ENCODE peak calls at places on chromosomes 6 and 20, in six cellular contexts. Q is bronchial epithelial cell, I is pancreas, Y is fibroblast of mammary gland, A is MCF 10A, L is neural progenitor cell. M is an unnamed sample.

GRCh38 chr6:24495516-24495847 is 713 bp downstream of the ALDH5A1 start:
- DNase-seq in Q (peak), I (peak), Y (peak), A (no peak), L (peak), M (no peak)

GRCh38 chr20:13788167-13788834 is 3.5 kb downstream of the NDUFAF5 start:
- DNase-seq in Q (peak), I (peak), Y (peak), A (peak), L (peak), M (peak)

GRCh38 chr20:42544926-42545325 is 644.8 kb downstream of the PTPRT start:
- DNase-seq in Q (no peak), I (peak), Y (no peak), A (no peak), L (no peak), M (no peak)

GRCh38 chr20:62363920-62364851 is 2.9 kb downstream of the LAMA5 start:
- DNase-seq in Q (no peak), I (no peak), Y (no peak), A (peak), L (peak), M (no peak)

GRCh38 chr6:123803862-123804681 is at the start of gene NKAIN2:
- DNase-seq in Q (no peak), I (peak), Y (no peak), A (no peak), L (peak), M (no peak)

GRCh38 chr20:237479-237878 is 10.4 kb downstream of the DEFB129 start:
- DNase-seq in Q (no peak), I (no peak), Y (no peak), A (no peak), L (no peak), M (no peak)

GRCh38 chr6:118284736-118285360 is 263.2 kb upstream of the PLN start:
- DNase-seq in Q (no peak), I (no peak), Y (peak), A (peak), L (no peak), M (no peak)

GRCh38 chr6:72636215-72636614 is 14.4 kb downstream of the KCNQ5 start:
- DNase-seq in Q (no peak), I (no peak), Y (no peak), A (no peak), L (no peak), M (no peak)

GRCh38 chr6:26157150-26157837 is 70.1 kb downstream of the HFE start:
- DNase-seq in Q (peak), I (no peak), Y (no peak), A (peak), L (peak), M (no peak)

GRCh38 chr6:141199074-141199473 is 933.7 kb upstream of the GJE1 start:
- DNase-seq in Q (no peak), I (no peak), Y (peak), A (no peak), L (peak), M (no peak)

GRCh38 chr20:6466065-6466810 is 301.2 kb upstream of the BMP2 start:
- DNase-seq in Q (peak), I (no peak), Y (no peak), A (peak), L (no peak), M (no peak)

GRCh38 chr20:61623451-61623850 is 371.4 kb downstream of the CDH4 start:
- DNase-seq in Q (no peak), I (no peak), Y (no peak), A (no peak), L (no peak), M (no peak)

GRCh38 chr6:563863-564262 is 93.0 kb downstream of the HUS1B start:
- DNase-seq in Q (no peak), I (no peak), Y (no peak), A (no peak), L (no peak), M (no peak)

GRCh38 chr6:562052-562676 is 94.7 kb downstream of the HUS1B start:
- DNase-seq in Q (no peak), I (no peak), Y (no peak), A (no peak), L (no peak), M (no peak)

GRCh38 chr6:558959-559358 is 97.9 kb downstream of the HUS1B start:
- DNase-seq in Q (no peak), I (no peak), Y (no peak), A (no peak), L (no peak), M (no peak)

DNA sequence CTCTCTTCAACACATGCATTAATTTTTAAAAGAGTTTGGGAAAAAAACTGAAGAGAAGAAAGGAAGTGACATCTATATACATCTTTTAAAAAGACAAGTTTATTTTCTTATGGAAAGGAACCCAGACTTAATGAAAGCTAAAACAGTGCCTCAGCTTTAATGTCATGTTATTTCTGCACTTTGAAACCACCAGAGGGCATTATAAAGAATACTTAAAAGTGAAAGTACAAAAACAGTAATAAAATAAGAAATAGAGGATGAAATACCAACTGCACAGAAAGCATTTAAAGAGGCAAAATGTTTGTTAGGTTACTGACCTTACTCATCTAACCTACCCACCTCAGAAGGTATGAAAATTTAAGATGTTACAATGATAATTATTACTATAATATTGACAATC is 98.8 kb downstream of the HUS1B start:
- DNase-seq in Q (no peak), I (no peak), Y (peak), A (no peak), L (no peak), M (no peak)
- TF ChIP-seq CTCF in Q (no peak), I (no peak), Y (peak), A (no peak), L (peak), M (peak)

GRCh38 chr6:47352169-47352568 is 42.5 kb upstream of the TNFRSF21 start:
- DNase-seq in Q (no peak), I (no peak), Y (no peak), A (no peak), L (peak), M (no peak)
- TF ChIP-seq CTCF in Q (no peak), I (no peak), Y (peak), A (no peak), L (peak), M (no peak)

GRCh38 chr6:49453221-49453620 is 9.8 kb downstream of the MMUT start:
- DNase-seq in Q (peak), I (no peak), Y (no peak), A (peak), L (no peak), M (no peak)
- TF ChIP-seq CTCF in Q (peak), I (peak), Y (peak), A (peak), L (peak), M (peak)

DNA sequence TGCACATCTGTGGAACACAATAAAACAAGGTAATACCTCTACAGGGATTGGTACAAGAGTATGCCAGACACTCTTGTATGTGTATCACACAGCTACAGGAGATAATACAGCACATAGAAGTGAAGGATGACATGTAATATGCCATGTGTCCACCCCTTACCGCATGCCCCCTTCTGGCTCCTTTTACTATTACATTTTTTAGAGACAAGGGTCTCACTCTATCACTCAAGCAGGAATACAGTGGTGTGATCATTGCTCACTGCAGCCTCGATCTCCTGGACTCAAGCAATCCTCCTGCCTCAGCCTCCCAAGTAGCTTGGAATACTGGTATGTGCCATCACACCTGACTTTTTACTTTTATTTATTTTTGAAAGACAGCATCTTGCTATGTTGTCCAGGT is 4.2 kb upstream of the NCR3 start:
- DNase-seq in Q (no peak), I (no peak), Y (peak), A (peak), L (peak), M (peak)
- TF ChIP-seq CTCF in Q (peak), I (no peak), Y (peak), A (peak), L (peak), M (peak)

GRCh38 chr6:164109770-164110140 is 695.2 kb downstream of the QKI start:
- DNase-seq in Q (peak), I (peak), Y (no peak), A (peak), L (no peak), M (no peak)
- TF ChIP-seq CTCF in Q (no peak), I (no peak), Y (peak), A (peak), L (peak), M (peak)

GRCh38 chr6:129321303-129321702 is 388.7 kb downstream of the ARHGAP18 start:
- DNase-seq in Q (no peak), I (no peak), Y (no peak), A (no peak), L (no peak), M (no peak)

GRCh38 chr6:129317931-129318820 is 391.8 kb downstream of the ARHGAP18 start:
- DNase-seq in Q (peak), I (no peak), Y (peak), A (peak), L (peak), M (peak)

GRCh38 chr6:129324345-129324744 is 385.6 kb downstream of the ARHGAP18 start:
- DNase-seq in Q (no peak), I (no peak), Y (no peak), A (no peak), L (no peak), M (no peak)

GRCh38 chr6:129320892-129321291 is 389.1 kb downstream of the ARHGAP18 start:
- DNase-seq in Q (no peak), I (no peak), Y (no peak), A (no peak), L (no peak), M (no peak)
- TF ChIP-seq CTCF in Q (no peak), I (no peak), Y (no peak), A (no peak), L (no peak), M (no peak)

GRCh38 chr6:13278184-13278583 is 50.2 kb downstream of the TBC1D7 start:
- DNase-seq in Q (no peak), I (no peak), Y (no peak), A (no peak), L (peak), M (no peak)
- TF ChIP-seq CTCF in Q (peak), I (no peak), Y (peak), A (no peak), L (peak), M (peak)

DNA sequence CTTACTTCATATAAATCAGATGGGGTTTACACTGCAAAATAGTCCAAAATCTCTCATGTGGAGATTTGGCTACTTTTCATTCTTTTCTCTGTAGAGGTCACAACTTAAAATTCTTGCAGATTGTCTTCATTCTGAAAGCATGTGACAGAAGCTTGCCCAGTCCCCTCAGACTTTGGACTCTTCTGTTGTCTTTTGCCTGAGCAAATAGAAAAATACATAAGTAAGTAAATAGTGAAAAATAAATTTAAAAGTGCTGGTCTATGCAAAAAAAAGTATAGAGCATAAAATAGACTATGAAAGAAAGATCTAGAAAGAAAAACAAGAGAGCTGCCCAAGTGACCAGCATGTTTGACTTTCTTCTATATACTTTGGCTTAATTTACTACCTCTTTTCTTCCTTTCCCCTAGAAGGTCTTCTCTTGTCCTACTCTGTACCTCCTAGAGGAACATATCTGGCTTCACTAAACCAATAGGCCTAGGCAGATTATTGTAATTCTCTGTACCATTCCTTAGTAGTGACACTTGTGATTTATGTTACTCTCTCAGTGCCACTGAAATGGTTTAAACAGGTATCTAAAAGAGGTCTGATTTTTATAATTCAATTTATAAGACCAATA is 260.9 kb downstream of the TENT5A start:
- DNase-seq in Q (no peak), I (no peak), Y (no peak), A (no peak), L (no peak), M (no peak)
- TF ChIP-seq CTCF in Q (no peak), I (no peak), Y (no peak), A (no peak), L (no peak), M (no peak)

DNA sequence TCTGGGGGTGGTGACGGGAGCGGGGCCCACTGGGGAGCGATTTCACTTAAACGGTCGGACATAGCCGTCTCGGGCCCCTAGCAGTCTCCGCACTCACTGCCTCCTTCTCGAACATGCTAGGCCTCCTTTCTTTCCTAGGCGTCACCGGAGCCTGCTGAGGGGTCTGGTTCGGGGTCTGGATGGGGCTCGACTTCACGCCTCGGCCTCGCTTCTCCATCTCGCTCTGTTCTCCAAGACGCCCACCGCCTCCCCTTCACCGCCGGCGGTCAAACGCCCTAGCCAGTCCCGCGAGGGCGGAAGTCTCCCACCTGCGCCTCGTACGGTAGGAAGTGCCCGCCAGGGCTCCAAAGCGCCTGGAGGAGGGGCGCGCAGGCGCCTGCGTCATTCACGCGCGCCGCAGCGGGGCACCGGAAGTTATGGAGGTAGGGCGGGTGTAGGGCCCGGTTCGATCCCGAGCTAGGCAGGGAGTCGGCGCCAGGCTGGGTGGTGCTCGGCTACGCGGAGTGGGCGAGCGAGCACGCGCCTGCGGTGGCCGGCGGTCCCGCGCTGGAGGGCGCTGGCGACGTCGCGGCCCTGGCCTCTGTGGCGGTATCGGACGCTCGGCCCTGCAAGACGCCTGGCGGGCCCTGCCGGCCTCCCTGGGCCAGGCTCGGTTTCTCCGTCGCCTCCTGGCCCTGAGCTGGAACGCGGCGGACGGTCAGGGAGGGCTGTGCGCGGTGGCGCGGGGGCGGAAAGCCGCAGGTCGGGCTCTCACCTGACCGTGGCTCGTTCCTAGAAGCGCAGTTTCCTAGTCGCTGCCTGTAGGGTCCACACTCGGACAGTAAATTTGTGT is at the start of the genes DYNLT2 and ERMARD:
- DNase-seq in Q (peak), I (peak), Y (peak), A (peak), L (peak), M (peak)
- TF ChIP-seq CTCF in Q (peak), I (peak), Y (peak), A (no peak), L (peak), M (peak)

GRCh38 chr20:37518059-37518458 is 3.0 kb upstream of the NNAT start:
- DNase-seq in Q (no peak), I (no peak), Y (no peak), A (no peak), L (no peak), M (no peak)

GRCh38 chr20:37517371-37517748 is 3.7 kb upstream of the NNAT start:
- DNase-seq in Q (no peak), I (no peak), Y (no peak), A (no peak), L (no peak), M (no peak)

GRCh38 chr20:37520417-37520751 is 666 bp upstream of the NNAT start:
- DNase-seq in Q (no peak), I (no peak), Y (no peak), A (no peak), L (no peak), M (no peak)

GRCh38 chr20:37519508-37520416 is 1.3 kb upstream of the NNAT start:
- DNase-seq in Q (no peak), I (no peak), Y (no peak), A (no peak), L (peak), M (no peak)

GRCh38 chr20:37518606-37519507 is 2.2 kb upstream of the NNAT start:
- DNase-seq in Q (no peak), I (no peak), Y (no peak), A (no peak), L (peak), M (no peak)
- TF ChIP-seq CTCF in Q (no peak), I (no peak), Y (no peak), A (no peak), L (no peak), M (no peak)

M was measured in HFFc6.